ENCODE peak calls at places on chromosomes 6 and 20, in four cellular contexts. K is pancreas, Y is HCT116, I is tibial nerve. T is an unnamed sample.

GRCh38 chr6:93819189-93819588 is 399.8 kb upstream of the EPHA7 start:
- DNase-seq in Y (no peak), K (no peak), I (no peak), T (no peak)

GRCh38 chr6:168542301-168542700 is 101.3 kb downstream of the SMOC2 start:
- DNase-seq in K (no peak), Y (no peak), I (no peak), T (no peak)

GRCh38 chr20:8131598-8132014 is 460 bp upstream of the PLCB1 start:
- DNase-seq in Y (no peak), I (no peak), K (no peak), T (no peak)

GRCh38 chr6:124960757-124961467 is 1.3 kb upstream of the RNF217 start:
- DNase-seq in Y (no peak), I (no peak), K (no peak), T (no peak)

GRCh38 chr20:11182715-11183114 is 508.9 kb upstream of the JAG1 start:
- DNase-seq in K (no peak), I (peak), Y (no peak), T (no peak)

GRCh38 chr6:85650606-85651005 is 7.9 kb upstream of the SYNCRIP start:
- DNase-seq in K (no peak), Y (no peak), I (no peak), T (no peak)

GRCh38 chr6:53857318-53858094 is 62.7 kb downstream of the LRRC1 start:
- DNase-seq in I (no peak), K (no peak), Y (no peak), T (no peak)

GRCh38 chr20:6007094-6007528 is 46.7 kb downstream of the LRRN4 start:
- DNase-seq in K (no peak), Y (no peak), I (no peak), T (no peak)

GRCh38 chr6:12136905-12137304 is 124.8 kb downstream of the HIVEP1 start:
- DNase-seq in I (no peak), Y (no peak), K (no peak), T (no peak)

GRCh38 chr6:38055210-38055609 is 235.7 kb downstream of the ZFAND3 start:
- DNase-seq in Y (no peak), K (no peak), I (no peak), T (no peak)

GRCh38 chr6:143125455-143125854 is 64.8 kb downstream of the AIG1 start:
- DNase-seq in Y (no peak), I (no peak), K (no peak), T (no peak)

GRCh38 chr6:13566500-13566899 is 7.9 kb upstream of the SIRT5 start:
- DNase-seq in Y (no peak), K (no peak), I (no peak), T (no peak)

GRCh38 chr6:111038534-111039252 is 48.6 kb upstream of the SLC16A10 start:
- DNase-seq in I (no peak), K (no peak), Y (no peak), T (no peak)

GRCh38 chr6:158063736-158064135 is 82.1 kb downstream of the SYNJ2 start:
- DNase-seq in Y (no peak), K (no peak), I (no peak), T (no peak)

GRCh38 chr6:82419859-82420258 is 56.2 kb downstream of the TPBG start:
- DNase-seq in I (no peak), K (no peak), Y (no peak), T (no peak)

GRCh38 chr20:51457281-51457932 is 85.1 kb downstream of the NFATC2 start:
- DNase-seq in K (peak), Y (peak), I (peak), T (no peak)

GRCh38 chr6:11492444-11493300 is 44.9 kb upstream of the TMEM170B start:
- DNase-seq in I (no peak), K (no peak), Y (no peak), T (no peak)

GRCh38 chr6:91132461-91132860 is 545.6 kb upstream of the MAP3K7 start:
- DNase-seq in K (no peak), Y (no peak), I (no peak), T (no peak)

GRCh38 chr6:160222491-160222890 is 36.1 kb downstream of the SLC22A2 start:
- DNase-seq in Y (no peak), I (no peak), K (no peak), T (no peak)

GRCh38 chr6:160217863-160218262 is 40.8 kb downstream of the SLC22A2 start:
- DNase-seq in I (no peak), K (no peak), Y (no peak), T (no peak)

GRCh38 chr6:160221918-160222317 is 36.7 kb downstream of the SLC22A2 start:
- DNase-seq in I (no peak), K (no peak), Y (no peak), T (no peak)

GRCh38 chr6:160224599-160225237 is 33.9 kb downstream of the SLC22A2 start:
- DNase-seq in I (no peak), Y (no peak), K (no peak), T (no peak)

DNA sequence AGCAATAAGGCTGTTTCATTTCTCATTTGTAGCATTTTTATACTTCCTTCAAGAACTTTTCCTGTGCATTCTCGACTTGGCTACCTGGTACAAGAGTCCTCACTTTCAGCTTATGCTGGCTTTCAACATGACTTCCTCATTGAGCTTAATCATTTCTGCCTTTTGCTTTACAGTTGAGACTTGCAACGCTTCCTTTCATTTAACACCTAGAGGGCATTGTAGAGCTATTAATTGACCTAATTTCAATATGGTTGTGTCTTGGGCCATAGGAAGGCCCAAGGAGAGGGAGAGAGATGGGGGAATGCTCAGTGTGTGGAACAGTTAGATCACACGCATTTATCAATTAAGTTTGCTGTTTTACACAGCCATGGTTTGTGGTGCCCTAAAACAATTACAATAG is 37.2 kb downstream of the SLC22A2 start:
- DNase-seq in K (no peak), I (no peak), Y (no peak), T (no peak)
- TF ChIP-seq CTCF in K (no peak), I (no peak), Y (peak), T (no peak)

DNA sequence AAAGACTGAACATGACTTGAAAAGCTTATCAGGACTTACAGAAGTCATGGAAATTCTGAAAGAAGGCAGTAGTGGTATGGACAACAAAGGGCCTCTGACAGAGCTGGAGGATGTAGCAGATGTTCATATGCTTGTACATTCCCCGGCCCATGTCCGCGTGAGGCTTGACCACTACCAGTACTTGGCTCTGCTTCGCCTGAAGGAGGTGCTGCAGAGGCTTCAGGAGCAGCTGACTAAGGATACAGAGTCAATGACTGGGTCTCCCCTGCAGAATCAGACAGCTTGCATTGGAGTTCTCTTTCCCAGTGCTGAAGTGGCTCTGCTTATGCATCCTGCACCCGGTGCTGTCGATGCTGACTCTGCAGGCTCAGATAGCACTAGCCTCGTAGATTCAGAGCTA is 29.2 kb downstream of the TAF11 start:
- DNase-seq in K (no peak), I (no peak), Y (no peak), T (no peak)
- TF ChIP-seq CTCF in K (no peak), I (no peak), Y (peak), T (no peak)

DNA sequence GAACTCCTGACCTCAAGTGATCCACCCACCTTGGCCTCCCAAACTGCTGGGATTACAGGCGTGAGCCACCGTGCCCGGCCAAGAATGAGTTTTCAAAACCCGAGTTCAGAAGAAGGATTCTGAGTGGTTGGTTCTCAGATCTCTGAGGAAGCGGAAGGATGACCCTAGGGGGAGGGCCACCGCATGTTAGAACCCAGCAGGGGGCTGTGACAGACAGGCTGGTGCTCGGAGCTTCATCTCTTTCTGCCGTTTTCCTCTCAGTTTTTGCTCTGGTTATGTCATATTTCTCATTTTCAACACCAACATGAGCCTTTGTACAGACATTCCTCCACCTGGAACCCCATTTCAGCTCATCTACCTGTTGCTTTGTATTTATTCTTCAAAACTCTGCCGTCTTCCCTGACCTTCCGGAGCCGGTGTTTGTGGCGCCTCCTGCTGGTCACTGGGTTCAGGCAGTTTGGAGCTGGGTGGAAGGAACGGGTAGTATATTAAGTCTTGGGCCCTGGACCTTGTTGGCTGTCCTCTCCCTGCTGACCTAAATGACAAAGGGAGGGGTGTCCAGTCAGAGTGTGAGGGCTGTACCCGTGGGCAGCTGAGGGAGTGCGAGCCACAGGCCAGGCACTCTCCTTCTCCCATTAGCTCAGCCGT is at the start of gene DEFB123:
- DNase-seq in I (no peak), K (no peak), Y (no peak), T (no peak)
- TF ChIP-seq CTCF in I (no peak), K (no peak), Y (peak), T (peak)

GRCh38 chr20:3781153-3781910 is at the start of gene SPEF1:
- DNase-seq in I (peak), K (peak), Y (peak), T (peak)

GRCh38 chr20:3775457-3775856 is 5.8 kb downstream of the SPEF1 start:
- DNase-seq in K (no peak), Y (no peak), I (no peak), T (no peak)

GRCh38 chr20:3777381-3777725 is 3.9 kb downstream of the SPEF1 start:
- DNase-seq in K (no peak), I (no peak), Y (no peak), T (no peak)

GRCh38 chr20:3778976-3779375 is 2.3 kb downstream of the SPEF1 start:
- DNase-seq in Y (no peak), K (no peak), I (no peak), T (no peak)

DNA sequence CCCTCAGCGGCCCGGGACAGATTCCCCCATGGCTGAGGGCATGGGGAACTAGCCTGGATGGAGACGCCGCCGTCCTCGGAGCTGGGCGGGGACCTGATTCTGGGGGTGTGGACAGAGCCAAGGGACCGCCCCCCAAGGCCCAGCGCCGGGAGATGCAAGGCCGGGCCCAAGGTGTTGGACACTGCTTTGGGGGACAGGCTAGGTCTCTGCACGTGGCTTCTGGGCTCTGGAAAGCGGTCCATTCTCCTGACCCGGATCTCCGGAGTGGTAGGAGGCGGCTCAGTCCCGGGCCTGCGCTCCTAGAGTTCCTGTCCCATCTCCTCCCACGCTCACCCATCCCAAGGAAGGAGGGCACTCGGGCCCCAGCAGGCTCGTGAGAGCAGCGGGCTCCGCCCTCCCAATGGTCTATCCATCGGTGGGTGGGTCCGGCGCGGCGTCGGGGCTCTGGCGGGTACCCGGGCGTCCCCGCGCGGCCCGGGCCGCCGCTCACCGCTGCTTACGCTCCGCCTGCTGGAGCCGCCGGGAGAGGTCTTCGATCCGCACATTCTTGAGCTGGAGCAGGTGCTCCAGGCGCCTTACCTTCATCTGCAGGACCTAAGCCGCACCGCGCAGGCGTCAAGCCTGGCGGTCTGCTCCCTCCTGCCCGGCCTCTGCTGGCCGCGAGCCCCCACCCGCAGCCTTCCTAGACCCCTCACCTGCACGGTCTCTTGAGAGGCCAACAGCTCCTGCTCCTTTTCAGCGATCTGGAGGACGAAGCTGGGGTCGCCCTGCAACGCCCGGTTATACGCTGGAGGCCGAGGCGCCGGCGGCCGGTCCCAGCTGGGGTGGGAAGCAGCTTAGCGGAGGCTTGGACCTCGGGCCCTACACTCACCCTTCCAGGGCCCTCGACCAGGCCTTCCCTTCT is 3.3 kb downstream of the SPEF1 start:
- DNase-seq in I (peak), K (peak), Y (no peak), T (peak)
- TF ChIP-seq CTCF in I (no peak), K (no peak), Y (no peak), T (no peak)